ENCODE peak calls at places on chromosomes 16 and 17, in ten cellular contexts. N is fibroblast of mammary gland; C is thoracic aorta; E is mesendoderm; U is lung; X is H1; P is Panc1; Q is prostate gland; W is CD8-positive, alpha-beta memory T cell; K is OCI-LY7. O is an unnamed sample.

GRCh38 chr16:27598921-27599565 is 49.1 kb downstream of the KATNIP start:
- DNase-seq in N (no peak), C (no peak), E (no peak), U (no peak), X (no peak), P (no peak), Q (no peak), W (no peak), K (no peak), O (no peak)

GRCh38 chr16:86383488-86384262 is 126.7 kb upstream of the FOXF1 start:
- DNase-seq in N (peak; percentile 92), C (no peak), E (peak; percentile 88), U (no peak), X (no peak), P (no peak), Q (no peak), W (no peak), K (no peak), O (no peak)

GRCh38 chr16:87664792-87665191 is 62.5 kb downstream of the JPH3 start:
- DNase-seq in N (no peak), C (no peak), E (no peak), U (no peak), X (no peak), P (no peak), Q (no peak), W (no peak), K (no peak), O (no peak)

GRCh38 chr17:47895254-47895855 is 681 bp upstream of the SP2 start:
- DNase-seq in N (peak; percentile 30), C (no peak), E (no peak), U (peak; percentile 54), X (no peak), P (no peak), Q (peak; percentile 34), W (peak; percentile 4), K (peak; percentile 42), O (no peak)

GRCh38 chr17:49390548-49391324 is 23.9 kb downstream of the PHB1 start:
- DNase-seq in N (no peak), C (no peak), E (no peak), U (peak; percentile 41), X (no peak), P (no peak), Q (peak; percentile 28), W (no peak), K (peak; percentile 80), O (no peak)

GRCh38 chr16:56192971-56193936 is 2.0 kb downstream of the GNAO1 start:
- DNase-seq in N (no peak), C (no peak), E (peak; percentile 51), U (no peak), X (no peak), P (no peak), Q (no peak), W (no peak), K (no peak), O (no peak)

GRCh38 chr17:13647551-13647950 is 45.8 kb upstream of the HS3ST3A1 start:
- DNase-seq in N (peak; percentile 60), C (no peak), E (no peak), U (no peak), X (no peak), P (no peak), Q (no peak), W (no peak), K (no peak), O (no peak)

GRCh38 chr17:58056476-58056875 is 26.7 kb upstream of the DYNLL2 start:
- DNase-seq in N (no peak), C (no peak), E (no peak), U (no peak), X (no peak), P (no peak), Q (no peak), W (no peak), K (no peak), O (no peak)

GRCh38 chr17:28133562-28133970 is 91.1 kb downstream of the NLK start:
- DNase-seq in N (peak; percentile 57), C (no peak), E (no peak), U (no peak), X (no peak), P (no peak), Q (no peak), W (no peak), K (no peak), O (no peak)

GRCh38 chr17:17173921-17174320 is 32.2 kb downstream of the PLD6 start:
- DNase-seq in N (no peak), C (no peak), E (no peak), U (no peak), X (no peak), P (no peak), Q (no peak), W (no peak), K (no peak), O (no peak)

GRCh38 chr17:28272166-28272565 is 46.8 kb upstream of the TMEM97 start:
- DNase-seq in N (peak; percentile 69), C (no peak), E (no peak), U (no peak), X (no peak), P (no peak), Q (no peak), W (no peak), K (no peak), O (no peak)

GRCh38 chr17:77371117-77371887 is 230.5 kb downstream of the SEC14L1 start:
- DNase-seq in N (no peak), C (no peak), E (no peak), U (no peak), X (no peak), P (no peak), Q (no peak), W (no peak), K (no peak), O (no peak)

GRCh38 chr17:77374170-77374936 is 233.6 kb downstream of the SEC14L1 start:
- DNase-seq in N (peak; percentile 82), C (no peak), E (peak; percentile 97), U (peak; percentile 80), X (peak; percentile 59), P (no peak), Q (peak; percentile 67), W (peak; percentile 58), K (peak; percentile 78), O (peak; percentile 79)

GRCh38 chr17:77373298-77374169 is 232.8 kb downstream of the SEC14L1 start:
- DNase-seq in N (no peak), C (no peak), E (peak; percentile 87), U (peak; percentile 46), X (no peak), P (no peak), Q (no peak), W (no peak), K (peak; percentile 31), O (no peak)

GRCh38 chr17:77371888-77372443 is 231.2 kb downstream of the SEC14L1 start:
- DNase-seq in N (no peak), C (no peak), E (peak; percentile 58), U (no peak), X (no peak), P (no peak), Q (no peak), W (no peak), K (no peak), O (no peak)

DNA sequence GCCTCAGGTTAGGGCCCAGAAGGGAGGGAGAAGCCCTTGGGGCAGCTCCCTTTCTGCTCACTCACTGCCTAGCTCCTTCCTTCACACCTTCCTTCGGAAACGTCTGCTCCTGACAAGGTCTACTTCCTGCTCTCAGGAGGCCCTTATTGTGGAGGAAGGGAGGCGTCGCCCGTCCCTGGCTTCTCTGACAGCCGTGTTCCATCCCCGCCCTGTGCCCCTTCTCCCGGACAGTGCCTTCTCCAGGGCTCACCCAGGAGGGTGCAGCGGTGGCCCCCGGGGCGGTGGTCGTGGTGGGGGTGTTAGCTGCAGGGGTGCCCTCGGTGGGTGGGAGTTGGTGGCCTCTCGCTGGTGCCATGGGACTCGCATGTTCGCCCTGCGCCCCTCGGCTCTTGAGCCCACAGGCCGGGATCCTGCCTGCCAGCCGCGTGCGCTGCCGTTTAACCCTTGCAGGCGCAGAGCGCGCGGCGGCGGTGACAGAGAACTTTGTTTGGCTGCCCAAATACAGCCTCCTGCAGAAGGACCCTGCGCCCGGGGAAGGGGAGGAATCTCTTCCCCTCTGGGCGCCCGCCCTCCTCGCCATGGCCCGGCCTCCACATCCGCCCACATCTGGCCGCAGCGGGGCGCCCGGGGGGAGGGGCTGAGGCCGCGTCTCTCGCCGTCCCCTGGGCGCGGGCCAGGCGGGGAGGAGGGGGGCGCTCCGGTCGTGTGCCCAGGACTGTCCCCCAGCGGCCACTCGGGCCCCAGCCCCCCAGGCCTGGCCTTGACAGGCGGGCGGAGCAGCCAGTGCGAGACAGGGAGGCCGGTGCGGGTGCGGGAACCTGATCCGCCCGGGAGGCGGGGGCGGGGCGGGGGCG is 231.9 kb downstream of the SEC14L1 start:
- DNase-seq in N (peak; percentile 81), C (no peak), E (peak; percentile 97), U (peak; percentile 74), X (peak; percentile 59), P (no peak), Q (peak; percentile 47), W (peak; percentile 55), K (peak; percentile 77), O (peak; percentile 64)
- H3K4me3 ChIP-seq in N (peak overlapping the region; percentile 80), C (peak overlapping the region; percentile 91), E (peak overlapping the region; percentile 14), U (peak overlapping the region; percentile 39), X (peak overlapping the region; percentile 83), P (peak overlapping the region; percentile 43), Q (peak overlapping the region; percentile 55), W (peak overlapping the region; percentile 77), K (peak overlapping the region; percentile 68), O (peak overlapping the region; percentile 82)

GRCh38 chr17:50863931-50864330 is 2.2 kb downstream of the TOB1 start:
- DNase-seq in N (no peak), C (no peak), E (no peak), U (no peak), X (no peak), P (no peak), Q (no peak), W (no peak), K (no peak), O (no peak)
- H3K4me3 ChIP-seq in N (peak overlapping the region; percentile 79), C (peak overlapping the region; percentile 88), E (no peak overlapping the region), U (no peak overlapping the region), X (peak overlapping the region; percentile 77), P (peak overlapping the region; percentile 72), Q (peak overlapping the region; percentile 98), W (peak overlapping the region; percentile 97), K (peak overlapping the region; percentile 72), O (no peak overlapping the region)

DNA sequence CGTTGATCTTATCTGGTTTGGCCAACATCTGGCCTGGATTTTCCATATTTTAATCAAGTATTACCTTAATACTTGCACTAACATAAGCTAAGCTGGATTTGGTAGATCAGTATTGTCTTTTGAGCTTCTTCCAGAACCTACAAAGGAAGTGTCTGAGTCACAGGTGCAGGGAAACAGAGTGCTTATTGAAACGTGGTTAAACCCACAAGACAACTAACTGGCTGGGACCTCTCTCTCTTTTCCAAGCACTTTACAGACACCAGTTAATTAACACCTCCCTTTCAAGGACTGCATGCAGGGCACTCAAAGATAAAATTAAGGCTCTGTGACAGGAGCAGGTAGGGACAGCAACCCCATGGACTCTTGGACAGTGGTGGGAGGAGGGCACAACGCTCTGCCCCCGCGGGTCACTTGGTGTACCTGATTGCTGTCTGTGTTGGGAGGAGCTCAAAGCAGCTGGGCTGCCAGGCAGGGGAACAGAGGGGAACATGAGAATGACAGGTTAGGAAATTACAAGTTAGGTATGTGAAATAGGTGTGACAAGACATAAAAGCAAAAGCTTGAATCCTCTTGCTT is 133.7 kb upstream of the MON1B start:
- DNase-seq in N (no peak), C (no peak), E (peak; percentile 23), U (no peak), X (no peak), P (no peak), Q (no peak), W (no peak), K (peak; percentile 53), O (peak; percentile 45)
- H3K4me3 ChIP-seq in N (no peak overlapping the region), C (no peak overlapping the region), E (no peak overlapping the region), U (no peak overlapping the region), X (no peak overlapping the region), P (no peak overlapping the region), Q (no peak overlapping the region), W (no peak overlapping the region), K (peak overlapping the region; percentile 27), O (no peak overlapping the region)

GRCh38 chr17:59804910-59805381 is 87.8 kb downstream of the TUBD1 start:
- DNase-seq in N (peak; percentile 66), C (no peak), E (no peak), U (no peak), X (no peak), P (no peak), Q (no peak), W (no peak), K (no peak), O (no peak)
- H3K4me3 ChIP-seq in N (no peak overlapping the region), C (peak overlapping the region; percentile 63), E (no peak overlapping the region), U (no peak overlapping the region), X (no peak overlapping the region), P (no peak overlapping the region), Q (no peak overlapping the region), W (no peak overlapping the region), K (peak overlapping the region; percentile 35), O (no peak overlapping the region)